ENCODE peak calls at places on chromosome 1, in ten cellular contexts. One of them, this sample, is unnamed.

GRCh38 chr1:201511925-201512539 is 5.1 kb upstream of the CSRP1 start:
- DNase-seq in HL-60: peak
- DNase-seq in NCI-H1092: no peak
- DNase-seq in stimulated activated CD8-positive, alpha-beta memory T cell treated with anti-CD3 and anti-CD28 coated beads, Interleukin-4, amount 100 ng/mL, for 4 hours: no peak
- DNase-seq in cardiac muscle cell: peak
- DNase-seq in T-helper 17 cell: no peak
- DNase-seq in LHCN-M2: peak
- DNase-seq in substantia nigra: peak
- DNase-seq in BJ: no peak
- DNase-seq in activated gamma-delta T cell treated with Interleukin-2 at 50 U/mL for 16 hours: no peak
- DNase-seq in this sample: no peak

GRCh38 chr1:156920233-156921052 is at the start of gene LRRC71:
- DNase-seq in HL-60: peak
- DNase-seq in NCI-H1092: peak
- DNase-seq in stimulated activated CD8-positive, alpha-beta memory T cell treated with anti-CD3 and anti-CD28 coated beads, Interleukin-4, amount 100 ng/mL, for 4 hours: no peak
- DNase-seq in cardiac muscle cell: peak
- DNase-seq in T-helper 17 cell: peak
- DNase-seq in LHCN-M2: peak
- DNase-seq in substantia nigra: no peak
- DNase-seq in BJ: no peak
- DNase-seq in activated gamma-delta T cell treated with Interleukin-2 at 50 U/mL for 16 hours: peak
- DNase-seq in this sample: no peak

GRCh38 chr1:81155131-81155530 is 645.6 kb upstream of the ADGRL2 start:
- DNase-seq in HL-60: no peak
- DNase-seq in NCI-H1092: no peak
- DNase-seq in stimulated activated CD8-positive, alpha-beta memory T cell treated with anti-CD3 and anti-CD28 coated beads, Interleukin-4, amount 100 ng/mL, for 4 hours: no peak
- DNase-seq in cardiac muscle cell: peak
- DNase-seq in T-helper 17 cell: no peak
- DNase-seq in LHCN-M2: no peak
- DNase-seq in substantia nigra: no peak
- DNase-seq in BJ: peak
- DNase-seq in activated gamma-delta T cell treated with Interleukin-2 at 50 U/mL for 16 hours: no peak
- DNase-seq in this sample: no peak

GRCh38 chr1:213284626-213285025 is 233.6 kb downstream of the RPS6KC1 start:
- DNase-seq in HL-60: no peak
- DNase-seq in NCI-H1092: no peak
- DNase-seq in stimulated activated CD8-positive, alpha-beta memory T cell treated with anti-CD3 and anti-CD28 coated beads, Interleukin-4, amount 100 ng/mL, for 4 hours: no peak
- DNase-seq in cardiac muscle cell: peak
- DNase-seq in T-helper 17 cell: no peak
- DNase-seq in LHCN-M2: peak
- DNase-seq in substantia nigra: no peak
- DNase-seq in BJ: peak
- DNase-seq in activated gamma-delta T cell treated with Interleukin-2 at 50 U/mL for 16 hours: no peak
- DNase-seq in this sample: no peak

GRCh38 chr1:192907545-192908243 is 98.9 kb downstream of the RGS2 start:
- DNase-seq in HL-60: peak
- DNase-seq in NCI-H1092: no peak
- DNase-seq in stimulated activated CD8-positive, alpha-beta memory T cell treated with anti-CD3 and anti-CD28 coated beads, Interleukin-4, amount 100 ng/mL, for 4 hours: no peak
- DNase-seq in cardiac muscle cell: peak
- DNase-seq in T-helper 17 cell: no peak
- DNase-seq in LHCN-M2: peak
- DNase-seq in substantia nigra: no peak
- DNase-seq in BJ: no peak
- DNase-seq in activated gamma-delta T cell treated with Interleukin-2 at 50 U/mL for 16 hours: no peak
- DNase-seq in this sample: no peak

GRCh38 chr1:31208361-31208945 is 31.2 kb downstream of the NKAIN1 start:
- DNase-seq in HL-60: peak
- DNase-seq in NCI-H1092: no peak
- DNase-seq in stimulated activated CD8-positive, alpha-beta memory T cell treated with anti-CD3 and anti-CD28 coated beads, Interleukin-4, amount 100 ng/mL, for 4 hours: no peak
- DNase-seq in cardiac muscle cell: no peak
- DNase-seq in T-helper 17 cell: no peak
- DNase-seq in LHCN-M2: no peak
- DNase-seq in substantia nigra: no peak
- DNase-seq in BJ: no peak
- DNase-seq in activated gamma-delta T cell treated with Interleukin-2 at 50 U/mL for 16 hours: no peak
- DNase-seq in this sample: no peak

GRCh38 chr1:239811211-239811902 is 280.3 kb upstream of the FMN2 start:
- DNase-seq in HL-60: no peak
- DNase-seq in NCI-H1092: no peak
- DNase-seq in stimulated activated CD8-positive, alpha-beta memory T cell treated with anti-CD3 and anti-CD28 coated beads, Interleukin-4, amount 100 ng/mL, for 4 hours: no peak
- DNase-seq in cardiac muscle cell: no peak
- DNase-seq in T-helper 17 cell: no peak
- DNase-seq in LHCN-M2: peak
- DNase-seq in substantia nigra: no peak
- DNase-seq in BJ: no peak
- DNase-seq in activated gamma-delta T cell treated with Interleukin-2 at 50 U/mL for 16 hours: peak
- DNase-seq in this sample: no peak

GRCh38 chr1:118928739-118929554 is 59.2 kb downstream of the TBX15 start:
- DNase-seq in HL-60: no peak
- DNase-seq in NCI-H1092: no peak
- DNase-seq in stimulated activated CD8-positive, alpha-beta memory T cell treated with anti-CD3 and anti-CD28 coated beads, Interleukin-4, amount 100 ng/mL, for 4 hours: no peak
- DNase-seq in cardiac muscle cell: peak
- DNase-seq in T-helper 17 cell: no peak
- DNase-seq in LHCN-M2: peak
- DNase-seq in substantia nigra: no peak
- DNase-seq in BJ: no peak
- DNase-seq in activated gamma-delta T cell treated with Interleukin-2 at 50 U/mL for 16 hours: no peak
- DNase-seq in this sample: no peak

GRCh38 chr1:31776032-31776431 is 11.9 kb upstream of the ADGRB2 start:
- DNase-seq in HL-60: no peak
- DNase-seq in NCI-H1092: no peak
- DNase-seq in stimulated activated CD8-positive, alpha-beta memory T cell treated with anti-CD3 and anti-CD28 coated beads, Interleukin-4, amount 100 ng/mL, for 4 hours: no peak
- DNase-seq in cardiac muscle cell: no peak
- DNase-seq in T-helper 17 cell: no peak
- DNase-seq in LHCN-M2: no peak
- DNase-seq in substantia nigra: no peak
- DNase-seq in BJ: no peak
- DNase-seq in activated gamma-delta T cell treated with Interleukin-2 at 50 U/mL for 16 hours: no peak
- DNase-seq in this sample: no peak

GRCh38 chr1:6889875-6890480 is 104.7 kb downstream of the CAMTA1 start:
- DNase-seq in HL-60: peak
- DNase-seq in NCI-H1092: peak
- DNase-seq in stimulated activated CD8-positive, alpha-beta memory T cell treated with anti-CD3 and anti-CD28 coated beads, Interleukin-4, amount 100 ng/mL, for 4 hours: no peak
- DNase-seq in cardiac muscle cell: peak
- DNase-seq in T-helper 17 cell: peak
- DNase-seq in LHCN-M2: peak
- DNase-seq in substantia nigra: no peak
- DNase-seq in BJ: no peak
- DNase-seq in activated gamma-delta T cell treated with Interleukin-2 at 50 U/mL for 16 hours: peak
- DNase-seq in this sample: no peak

GRCh38 chr1:47309427-47309826 is 4.5 kb downstream of the STIL start:
- DNase-seq in HL-60: no peak
- DNase-seq in NCI-H1092: no peak
- DNase-seq in stimulated activated CD8-positive, alpha-beta memory T cell treated with anti-CD3 and anti-CD28 coated beads, Interleukin-4, amount 100 ng/mL, for 4 hours: no peak
- DNase-seq in cardiac muscle cell: no peak
- DNase-seq in T-helper 17 cell: no peak
- DNase-seq in LHCN-M2: peak
- DNase-seq in substantia nigra: no peak
- DNase-seq in BJ: no peak
- DNase-seq in activated gamma-delta T cell treated with Interleukin-2 at 50 U/mL for 16 hours: no peak
- DNase-seq in this sample: no peak

GRCh38 chr1:15957221-15958090 is 18.4 kb downstream of the ZBTB17 start:
- DNase-seq in HL-60: no peak
- DNase-seq in NCI-H1092: no peak
- DNase-seq in stimulated activated CD8-positive, alpha-beta memory T cell treated with anti-CD3 and anti-CD28 coated beads, Interleukin-4, amount 100 ng/mL, for 4 hours: no peak
- DNase-seq in cardiac muscle cell: no peak
- DNase-seq in T-helper 17 cell: no peak
- DNase-seq in LHCN-M2: no peak
- DNase-seq in substantia nigra: no peak
- DNase-seq in BJ: no peak
- DNase-seq in activated gamma-delta T cell treated with Interleukin-2 at 50 U/mL for 16 hours: no peak
- DNase-seq in this sample: no peak

GRCh38 chr1:227316941-227317540 is 1.3 kb downstream of the CDC42BPA start:
- DNase-seq in HL-60: no peak
- DNase-seq in NCI-H1092: no peak
- DNase-seq in stimulated activated CD8-positive, alpha-beta memory T cell treated with anti-CD3 and anti-CD28 coated beads, Interleukin-4, amount 100 ng/mL, for 4 hours: no peak
- DNase-seq in cardiac muscle cell: peak
- DNase-seq in T-helper 17 cell: no peak
- DNase-seq in LHCN-M2: peak
- DNase-seq in substantia nigra: no peak
- DNase-seq in BJ: no peak
- DNase-seq in activated gamma-delta T cell treated with Interleukin-2 at 50 U/mL for 16 hours: no peak
- DNase-seq in this sample: no peak

GRCh38 chr1:183443466-183443865 is 25.3 kb upstream of the NMNAT2 start:
- DNase-seq in HL-60: no peak
- DNase-seq in NCI-H1092: no peak
- DNase-seq in stimulated activated CD8-positive, alpha-beta memory T cell treated with anti-CD3 and anti-CD28 coated beads, Interleukin-4, amount 100 ng/mL, for 4 hours: no peak
- DNase-seq in cardiac muscle cell: no peak
- DNase-seq in T-helper 17 cell: no peak
- DNase-seq in LHCN-M2: no peak
- DNase-seq in substantia nigra: no peak
- DNase-seq in BJ: no peak
- DNase-seq in activated gamma-delta T cell treated with Interleukin-2 at 50 U/mL for 16 hours: no peak
- DNase-seq in this sample: no peak

GRCh38 chr1:116483481-116484309 is 87.1 kb downstream of the CD58 start:
- DNase-seq in HL-60: no peak
- DNase-seq in NCI-H1092: no peak
- DNase-seq in stimulated activated CD8-positive, alpha-beta memory T cell treated with anti-CD3 and anti-CD28 coated beads, Interleukin-4, amount 100 ng/mL, for 4 hours: no peak
- DNase-seq in cardiac muscle cell: peak
- DNase-seq in T-helper 17 cell: no peak
- DNase-seq in LHCN-M2: no peak
- DNase-seq in substantia nigra: no peak
- DNase-seq in BJ: no peak
- DNase-seq in activated gamma-delta T cell treated with Interleukin-2 at 50 U/mL for 16 hours: no peak
- DNase-seq in this sample: no peak

This sample was measured in cortex of kidney.